ENCODE peak calls at places on chromosomes 11 and 22, in five cellular contexts. B, Z, P, Y and J are unnamed samples.

GRCh38 chr22:35399114-35399677 is 744 bp upstream of the MCM5 start:
- DNase-seq in B (peak), Z (no peak), P (no peak), Y (no peak), J (no peak)

GRCh38 chr22:17149073-17149815 is 9.8 kb downstream of the HDHD5 start:
- DNase-seq in B (no peak), Z (no peak), P (no peak), Y (no peak), J (no peak)

GRCh38 chr22:37324340-37325023 is 42.2 kb downstream of the CYTH4 start:
- DNase-seq in B (no peak), Z (no peak), P (no peak), Y (no peak), J (peak)

GRCh38 chr11:44380009-44380313 is 70.0 kb upstream of the ALX4 start:
- DNase-seq in B (no peak), Z (no peak), P (no peak), Y (no peak), J (no peak)

GRCh38 chr11:8357505-8357888 is 93.8 kb upstream of the LMO1 start:
- DNase-seq in B (no peak), Z (no peak), P (no peak), Y (no peak), J (no peak)

GRCh38 chr11:125364085-125364822 is 131.8 kb downstream of the FEZ1 start:
- DNase-seq in B (no peak), Z (no peak), P (no peak), Y (no peak), J (no peak)

GRCh38 chr11:63837719-63838118 is 1.2 kb upstream of the MARK2 start:
- DNase-seq in B (no peak), Z (no peak), P (no peak), Y (no peak), J (no peak)

GRCh38 chr11:121965330-121965729 is 150.7 kb downstream of the BLID start:
- DNase-seq in B (no peak), Z (no peak), P (no peak), Y (no peak), J (no peak)

GRCh38 chr22:46245515-46245914 is 4.6 kb downstream of the CDPF1 start:
- DNase-seq in B (no peak), Z (peak), P (no peak), Y (peak), J (no peak)

GRCh38 chr11:121451178-121451981 is 734 bp upstream of the SORL1 start:
- DNase-seq in B (no peak), Z (no peak), P (no peak), Y (no peak), J (no peak)

GRCh38 chr22:36613958-36614357 is 85.0 kb upstream of the EIF3D start:
- DNase-seq in B (no peak), Z (no peak), P (no peak), Y (no peak), J (no peak)

GRCh38 chr11:80724366-80724765 is 1283.5 kb upstream of the TENM4 start:
- DNase-seq in B (no peak), Z (no peak), P (no peak), Y (no peak), J (no peak)

GRCh38 chr11:80722616-80723015 is 1281.8 kb upstream of the TENM4 start:
- DNase-seq in B (no peak), Z (no peak), P (no peak), Y (no peak), J (no peak)

GRCh38 chr11:80726236-80726635 is 1285.4 kb upstream of the TENM4 start:
- DNase-seq in B (no peak), Z (no peak), P (no peak), Y (no peak), J (no peak)

GRCh38 chr11:80727315-80727714 is 1286.5 kb upstream of the TENM4 start:
- DNase-seq in B (peak), Z (no peak), P (peak), Y (no peak), J (peak)
- TF ChIP-seq CTCF in B (peak), Z (no peak), P (peak), Y (no peak), J (no peak)

GRCh38 chr11:128042290-128042751 is 545.0 kb downstream of the ETS1 start:
- DNase-seq in B (no peak), Z (no peak), P (no peak), Y (no peak), J (no peak)

GRCh38 chr11:128040603-128041002 is 546.8 kb downstream of the ETS1 start:
- DNase-seq in B (no peak), Z (no peak), P (no peak), Y (no peak), J (no peak)

GRCh38 chr11:128036556-128037093 is 550.7 kb downstream of the ETS1 start:
- DNase-seq in B (no peak), Z (no peak), P (no peak), Y (no peak), J (no peak)

GRCh38 chr11:128036006-128036405 is 551.4 kb downstream of the ETS1 start:
- DNase-seq in B (no peak), Z (no peak), P (no peak), Y (no peak), J (no peak)

GRCh38 chr11:128039140-128040021 is 548.0 kb downstream of the ETS1 start:
- DNase-seq in B (no peak), Z (peak), P (no peak), Y (peak), J (no peak)
- TF ChIP-seq CTCF in B (no peak), Z (no peak), P (peak), Y (no peak), J (peak)

GRCh38 chr11:60625262-60625661 is 74.2 kb upstream of the MS4A8 start:
- DNase-seq in B (peak), Z (no peak), P (no peak), Y (no peak), J (no peak)
- TF ChIP-seq CTCF in B (peak), Z (no peak), P (peak), Y (no peak), J (no peak)

GRCh38 chr11:66891849-66892660 is 35.2 kb downstream of the LRFN4 start:
- DNase-seq in B (peak), Z (no peak), P (no peak), Y (peak), J (no peak)
- TF ChIP-seq CTCF in B (no peak), Z (no peak), P (no peak), Y (no peak), J (no peak)

GRCh38 chr22:49702068-49702397 is 125.6 kb downstream of the BRD1 start:
- DNase-seq in B (no peak), Z (no peak), P (no peak), Y (no peak), J (no peak)

GRCh38 chr22:49703391-49703926 is 124.2 kb downstream of the BRD1 start:
- DNase-seq in B (no peak), Z (no peak), P (no peak), Y (no peak), J (no peak)

GRCh38 chr22:49699928-49700498 is 127.7 kb downstream of the BRD1 start:
- DNase-seq in B (no peak), Z (no peak), P (no peak), Y (no peak), J (no peak)

GRCh38 chr22:49699476-49699875 is 128.2 kb downstream of the BRD1 start:
- DNase-seq in B (no peak), Z (no peak), P (no peak), Y (no peak), J (no peak)

DNA sequence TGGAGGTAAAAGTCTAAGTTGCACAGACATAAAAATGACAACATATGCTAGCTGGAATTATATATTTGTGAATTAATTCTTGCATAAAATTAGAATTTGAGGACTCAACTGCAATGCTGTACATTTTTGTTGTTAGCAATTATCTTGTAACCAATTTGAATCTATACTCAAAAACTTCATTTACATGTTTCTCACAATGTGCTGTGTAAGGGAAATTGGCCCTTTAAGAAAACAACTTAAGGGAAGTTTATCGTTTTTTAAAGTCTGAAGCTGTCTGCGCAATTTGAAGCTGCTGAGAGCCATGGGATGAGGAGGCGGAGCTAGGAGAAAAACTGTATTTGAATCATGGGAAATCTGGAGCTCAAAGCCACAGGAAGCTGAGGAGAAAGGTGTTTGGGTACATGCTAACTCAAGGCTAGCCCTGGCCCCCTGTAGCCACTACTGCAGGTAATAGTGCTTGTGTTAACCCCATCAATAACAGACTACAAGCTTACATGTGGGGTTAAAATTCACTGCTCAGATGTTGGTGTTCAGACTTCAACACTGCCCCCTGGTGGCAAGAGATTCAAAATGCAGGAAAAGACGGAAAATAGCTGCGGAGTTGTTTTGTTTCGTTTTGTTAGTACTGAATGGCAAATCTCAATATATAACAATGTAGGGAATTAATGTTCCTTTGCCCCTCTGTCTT is 126.1 kb downstream of the BRD1 start:
- DNase-seq in B (no peak), Z (no peak), P (no peak), Y (no peak), J (no peak)
- TF ChIP-seq CTCF in B (peak), Z (peak), P (peak), Y (peak), J (peak)